ENCODE peak calls at places on chromosomes 1 and 21, in eight cellular contexts. E is iPS DF 19.7, U is left ventricle myocardium superior, Q is brain microvascular endothelial cell, F is ureter, P is left kidney, C is Right ventricle myocardium superior, T is ELR. H is an unnamed sample.

GRCh38 chr1:26784023-26784871 is 3.5 kb upstream of the PIGV start:
- DNase-seq in E (no peak), U (peak; percentile 58), Q (peak; percentile 76), F (peak; percentile 81), P (peak; percentile 80), C (peak; percentile 66), T (peak; percentile 51), H (no peak)

GRCh38 chr1:155540000-155540874 is 22.4 kb downstream of the ASH1L start:
- DNase-seq in E (no peak), U (no peak), Q (no peak), F (no peak), P (no peak), C (no peak), T (no peak), H (no peak)

GRCh38 chr1:67347688-67348472 is 40.2 kb downstream of the IL12RB2 start:
- DNase-seq in E (no peak), U (peak; percentile 42), Q (peak; percentile 49), F (no peak), P (peak; percentile 81), C (no peak), T (peak; percentile 76), H (peak; percentile 54)

GRCh38 chr1:221522440-221523050 is 219.3 kb downstream of the DUSP10 start:
- DNase-seq in E (no peak), U (no peak), Q (no peak), F (no peak), P (no peak), C (no peak), T (no peak), H (no peak)

GRCh38 chr21:16863541-16863940 is 649.3 kb upstream of the CXADR start:
- DNase-seq in E (no peak), U (no peak), Q (no peak), F (no peak), P (no peak), C (no peak), T (no peak), H (no peak)

GRCh38 chr1:224579526-224579925 is 36.6 kb upstream of the CNIH3 start:
- DNase-seq in E (no peak), U (no peak), Q (peak; percentile 49), F (no peak), P (peak; percentile 58), C (no peak), T (peak; percentile 53), H (no peak)

GRCh38 chr1:36008546-36009197 is 75.2 kb upstream of the TEKT2 start:
- DNase-seq in E (no peak), U (no peak), Q (peak; percentile 82), F (no peak), P (no peak), C (no peak), T (peak; percentile 89), H (peak; percentile 31)

GRCh38 chr21:17607684-17608083 is 5.0 kb downstream of the BTG3 start:
- DNase-seq in E (no peak), U (no peak), Q (no peak), F (no peak), P (no peak), C (no peak), T (no peak), H (no peak)

GRCh38 chr1:53362851-53363642 is 35.2 kb upstream of the LRP8 start:
- DNase-seq in E (no peak), U (no peak), Q (no peak), F (peak; percentile 29), P (no peak), C (no peak), T (no peak), H (no peak)

GRCh38 chr1:158819461-158820443 is 11.4 kb upstream of the MNDA start:
- DNase-seq in E (no peak), U (no peak), Q (peak; percentile 26), F (no peak), P (no peak), C (no peak), T (no peak), H (no peak)

GRCh38 chr1:2174348-2175054 is 20.1 kb downstream of the FAAP20 start:
- DNase-seq in E (no peak), U (peak; percentile 77), Q (no peak), F (no peak), P (peak; percentile 81), C (peak; percentile 75), T (peak; percentile 71), H (peak; percentile 28)

GRCh38 chr1:168375901-168376300 is 95.2 kb downstream of the TBX19 start:
- DNase-seq in E (no peak), U (no peak), Q (no peak), F (no peak), P (no peak), C (no peak), T (no peak), H (no peak)

GRCh38 chr1:97489834-97490233 is 431.0 kb downstream of the DPYD start:
- DNase-seq in E (no peak), U (no peak), Q (peak; percentile 0), F (no peak), P (no peak), C (no peak), T (peak; percentile 68), H (no peak)

GRCh38 chr21:45098867-45099266 is 24.5 kb downstream of the ADARB1 start:
- DNase-seq in E (no peak), U (no peak), Q (no peak), F (no peak), P (peak; percentile 39), C (no peak), T (peak; percentile 33), H (no peak)

GRCh38 chr1:246699095-246699735 is 25.0 kb upstream of the SCCPDH start:
- DNase-seq in E (peak; percentile 59), U (peak; percentile 89), Q (peak; percentile 93), F (peak; percentile 90), P (peak; percentile 93), C (peak; percentile 88), T (peak; percentile 97), H (peak; percentile 85)

GRCh38 chr1:201264554-201264953 is 18.8 kb upstream of the PKP1 start:
- DNase-seq in E (no peak), U (no peak), Q (no peak), F (no peak), P (no peak), C (no peak), T (no peak), H (no peak)

GRCh38 chr1:16156848-16157495 is 1.1 kb upstream of the EPHA2 start:
- DNase-seq in E (no peak), U (no peak), Q (no peak), F (peak; percentile 49), P (no peak), C (no peak), T (peak; percentile 76), H (no peak)

GRCh38 chr1:229284887-229285286 is 14.0 kb downstream of the RAB4A start:
- DNase-seq in E (no peak), U (no peak), Q (no peak), F (no peak), P (no peak), C (no peak), T (no peak), H (no peak)

GRCh38 chr1:24991242-24992037 is 61.4 kb upstream of the RUNX3 start:
- DNase-seq in E (no peak), U (no peak), Q (no peak), F (no peak), P (no peak), C (no peak), T (no peak), H (no peak)

GRCh38 chr21:33031152-33031551 is 5.4 kb downstream of the OLIG2 start:
- DNase-seq in E (no peak), U (no peak), Q (no peak), F (no peak), P (no peak), C (no peak), T (no peak), H (no peak)

GRCh38 chr1:162822391-162823200 is 32.1 kb downstream of the HSD17B7 start:
- DNase-seq in E (peak; percentile 33), U (peak; percentile 37), Q (no peak), F (no peak), P (peak; percentile 68), C (no peak), T (peak; percentile 48), H (peak; percentile 13)

GRCh38 chr21:15343066-15343465 is 278.3 kb upstream of the NRIP1 start:
- DNase-seq in E (no peak), U (no peak), Q (peak; percentile 14), F (no peak), P (no peak), C (no peak), T (no peak), H (no peak)

GRCh38 chr1:92961896-92962752 is 862 bp upstream of the DIPK1A start:
- DNase-seq in E (no peak), U (peak; percentile 51), Q (no peak), F (peak; percentile 54), P (peak; percentile 53), C (peak; percentile 49), T (peak; percentile 73), H (peak; percentile 42)

GRCh38 chr1:161506336-161507223 is 1.3 kb downstream of the FCGR2A start:
- DNase-seq in E (no peak), U (no peak), Q (peak; percentile 12), F (no peak), P (peak; percentile 41), C (peak; percentile 60), T (peak; percentile 52), H (no peak)

GRCh38 chr1:107535091-107535490 is 394.3 kb downstream of the NTNG1 start:
- DNase-seq in E (no peak), U (no peak), Q (no peak), F (no peak), P (no peak), C (no peak), T (no peak), H (no peak)

GRCh38 chr1:72435025-72435424 is 152.7 kb upstream of the NEGR1 start:
- DNase-seq in E (no peak), U (no peak), Q (peak; percentile 23), F (no peak), P (peak; percentile 9), C (no peak), T (no peak), H (no peak)

GRCh38 chr1:36924282-36924791 is 110.0 kb downstream of the GRIK3 start:
- DNase-seq in E (peak; percentile 57), U (peak; percentile 63), Q (peak; percentile 5), F (no peak), P (peak; percentile 96), C (peak; percentile 61), T (peak; percentile 42), H (no peak)

H was measured in HCT116.